ENCODE peak calls at places on chromosomes 16 and 17, in nine cellular contexts. Q is body of pancreas, J is K562, B is Peyer's patch, G is HCT116, T is prostate gland, Z is tibial nerve, F is heart right ventricle, P is upper lobe of right lung. W is an unnamed sample. For H3K4me1 and H3K27me3, the result is how much of the 10 kb centered on the place peaks cover.

GRCh38 chr16:49830873-49831272 is 25.0 kb downstream of the ZNF423 start:
- DNase-seq in T (no peak), G (no peak), Z (no peak), F (no peak), Q (no peak), P (no peak), J (no peak), B (no peak), W (no peak)

GRCh38 chr16:8721693-8722348 is 47.4 kb downstream of the ABAT start:
- DNase-seq in G (no peak), F (no peak), J (no peak), Z (no peak), B (no peak), Q (no peak), T (no peak), P (no peak), W (no peak)

GRCh38 chr16:50604065-50604418 is 55.8 kb downstream of the NKD1 start:
- DNase-seq in Z (no peak), P (no peak), Q (no peak), F (no peak), B (no peak), T (no peak), J (no peak), G (no peak), W (no peak)

GRCh38 chr16:17320009-17320408 is 150.8 kb downstream of the XYLT1 start:
- DNase-seq in Q (no peak), G (no peak), P (no peak), J (no peak), T (no peak), B (no peak), Z (no peak), F (no peak), W (no peak)

GRCh38 chr17:40360091-40360490 is 4.4 kb downstream of the GJD3 start:
- DNase-seq in G (no peak), T (no peak), P (no peak), Q (no peak), Z (no peak), J (no peak), F (no peak), B (no peak), W (no peak)

GRCh38 chr16:53053967-53054669 is 673 bp upstream of the CHD9 start:
- DNase-seq in T (peak), Z (no peak), F (peak), J (peak), Q (peak), G (no peak), P (peak), B (peak), W (no peak)

GRCh38 chr17:2376107-2376506 is 24.8 kb downstream of the MNT start:
- DNase-seq in B (no peak), Q (no peak), T (no peak), G (no peak), J (no peak), F (no peak), Z (no peak), P (no peak), W (no peak)

GRCh38 chr16:87407511-87408112 is 15.5 kb downstream of the MAP1LC3B start:
- DNase-seq in Z (no peak), B (peak), T (no peak), G (peak), F (peak), Q (peak), J (no peak), P (peak), W (no peak)

GRCh38 chr17:63537001-63537400 is 13.3 kb upstream of the DCAF7 start:
- DNase-seq in F (no peak), J (no peak), Z (no peak), G (no peak), B (no peak), T (no peak), P (peak), Q (no peak), W (no peak)

GRCh38 chr16:86466695-86467406 is 43.5 kb upstream of the FOXF1 start:
- DNase-seq in T (no peak), Q (no peak), B (no peak), F (no peak), P (no peak), Z (no peak), G (no peak), J (no peak), W (no peak)

GRCh38 chr16:81956213-81956948 is 54.9 kb downstream of the SDR42E1 start:
- DNase-seq in T (no peak), Q (no peak), G (no peak), B (no peak), J (no peak), F (no peak), P (peak), Z (no peak), W (no peak)

DNA sequence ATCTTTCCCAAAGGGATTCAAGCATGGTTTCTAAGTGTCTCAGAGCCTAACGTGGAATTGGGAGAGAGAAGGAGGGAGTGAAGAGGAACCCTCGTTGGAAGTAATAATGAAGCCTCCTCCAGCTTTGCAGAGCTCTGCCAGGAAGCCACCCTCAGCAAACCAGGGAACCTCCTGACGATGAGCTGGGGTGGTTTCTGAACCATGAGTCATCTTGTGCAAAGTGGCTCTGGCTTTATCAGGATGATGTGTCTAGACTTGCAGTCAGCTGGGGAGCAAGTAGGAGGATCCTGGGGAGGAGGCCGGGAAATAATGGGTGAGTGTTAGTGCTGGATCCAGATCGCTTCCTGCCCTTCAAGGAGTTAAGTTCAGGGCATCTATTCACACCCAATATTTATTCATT is 191.7 kb upstream of the RBFOX1 start:
- DNase-seq in Z (no peak), T (no peak), J (no peak), B (no peak), Q (no peak), G (no peak), F (no peak), P (no peak), W (no peak)
- H3K4me1 ChIP-seq in Z (under half), T (under half), J (under half), B (under half), Q (under half), G (under half), F (under half), P (under half), W (under half)

DNA sequence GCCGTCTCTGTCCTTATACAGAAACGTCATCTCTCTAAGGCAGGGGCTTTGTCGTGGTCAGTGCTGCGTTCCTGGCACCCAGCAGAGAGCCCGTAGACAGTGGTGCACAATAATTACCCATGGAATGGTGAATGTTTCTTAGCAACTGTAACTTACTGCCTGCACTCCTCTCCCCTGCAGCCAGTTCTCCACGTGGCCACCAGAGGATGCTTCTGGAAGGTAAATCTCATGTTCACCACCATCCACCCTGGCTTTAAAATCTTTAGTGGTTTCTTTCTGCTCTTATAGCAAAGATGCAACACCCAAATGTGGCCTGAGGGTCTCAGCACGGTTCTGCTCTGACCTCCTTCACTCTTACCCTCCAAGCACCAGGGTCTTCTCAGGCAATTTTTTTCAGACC is 150.8 kb downstream of the GRIN2A start:
- DNase-seq in Z (no peak), Q (no peak), F (no peak), T (no peak), G (no peak), B (no peak), J (no peak), P (no peak), W (peak)
- TF ChIP-seq CTCF in Z (no peak), Q (no peak), F (no peak), T (no peak), G (no peak), B (no peak), J (peak), P (no peak), W (no peak)

GRCh38 chr16:66376577-66377326 is 10.3 kb downstream of the CDH5 start:
- DNase-seq in T (no peak), G (no peak), Z (no peak), F (no peak), B (no peak), J (no peak), Q (no peak), P (no peak), W (no peak)

GRCh38 chr16:66378739-66379570 is 12.5 kb downstream of the CDH5 start:
- DNase-seq in F (no peak), G (no peak), T (no peak), Z (no peak), Q (no peak), B (no peak), P (no peak), J (no peak), W (no peak)

GRCh38 chr16:66375451-66375850 is 9.0 kb downstream of the CDH5 start:
- DNase-seq in J (no peak), P (no peak), G (no peak), Q (no peak), B (no peak), T (no peak), Z (no peak), F (no peak), W (no peak)

GRCh38 chr16:66376114-66376513 is 9.6 kb downstream of the CDH5 start:
- DNase-seq in B (no peak), P (no peak), J (no peak), G (no peak), Q (no peak), T (no peak), Z (no peak), F (no peak), W (no peak)

GRCh38 chr16:66377327-66377723 is 10.8 kb downstream of the CDH5 start:
- DNase-seq in F (no peak), B (no peak), J (no peak), P (no peak), Z (no peak), T (no peak), Q (no peak), G (no peak), W (no peak)
- H3K27me3 ChIP-seq in F (under half), B (under half), J (under half), P (under half), Z (under half), T (under half), Q (under half), G (under half), W (under half)

DNA sequence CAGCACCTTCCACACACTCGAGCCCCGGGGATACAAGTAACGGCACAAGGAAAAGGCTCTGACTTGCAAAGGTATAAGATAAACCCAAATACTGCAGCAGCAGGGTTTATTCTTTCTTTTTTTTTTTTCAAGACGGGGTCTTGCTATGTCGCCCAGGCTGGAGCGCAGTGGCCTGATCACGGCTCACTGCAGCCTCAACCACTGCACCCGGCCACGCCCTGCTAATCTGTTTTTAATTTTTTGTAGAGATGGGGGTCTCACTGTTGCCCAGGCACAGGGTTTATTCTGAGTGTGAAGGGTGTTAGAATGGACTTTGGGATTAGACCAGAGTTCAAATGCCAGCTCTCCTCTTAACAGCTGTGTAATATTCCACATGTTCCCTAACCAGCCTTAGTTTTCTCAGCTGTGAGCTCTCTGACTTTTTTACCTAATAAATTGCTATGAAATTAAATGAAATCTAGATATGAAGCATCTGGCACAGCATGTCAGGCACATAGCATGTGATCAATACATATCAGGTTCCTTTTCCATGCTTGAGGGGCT is 62.3 kb upstream of the ADCY9 start:
- DNase-seq in B (no peak), Z (no peak), Q (no peak), F (no peak), P (no peak), G (no peak), J (no peak), T (no peak), W (no peak)
- H3K4me1 ChIP-seq in B (under half), Z (under half), Q (under half), F (under half), P (under half), G (under half), J (under half), T (under half), W (under half)

GRCh38 chr17:50111687-50112655 is 16.8 kb downstream of the PDK2 start:
- DNase-seq in F (peak), G (no peak), Q (peak), P (no peak), Z (no peak), J (no peak), T (no peak), B (no peak), W (peak)
- TF ChIP-seq CTCF in F (no peak), G (no peak), Q (no peak), P (no peak), Z (peak), J (no peak), T (no peak), B (no peak), W (no peak)

GRCh38 chr17:76078859-76079576 is at the start of gene ZACN:
- DNase-seq in Z (no peak), J (no peak), F (no peak), G (no peak), P (peak), T (no peak), Q (no peak), B (no peak), W (no peak)
- H3K27me3 ChIP-seq in Z (under half), J (under half), F (half or more), G (under half), P (half or more), T (under half), Q (under half), B (under half), W (under half)

GRCh38 chr17:79930077-79930785 is 91.0 kb upstream of the CBX4 start:
- DNase-seq in P (no peak), F (no peak), Z (no peak), G (no peak), J (no peak), B (no peak), Q (no peak), T (no peak), W (no peak)
- H3K4me1 ChIP-seq in P (under half), F (under half), Z (half or more), G (under half), J (under half), B (under half), Q (under half), T (under half), W (half or more)

GRCh38 chr16:29961479-29962343 is at the start of gene TMEM219:
- DNase-seq in Z (peak), G (peak), B (peak), P (peak), T (peak), Q (peak), F (peak), J (peak), W (peak)
- TF ChIP-seq CTCF in Z (peak), G (no peak), B (peak), P (peak), T (peak), Q (peak), F (peak), J (peak), W (no peak)

GRCh38 chr17:36930501-36930900 is 6.8 kb upstream of the LHX1 start:
- DNase-seq in Q (no peak), F (no peak), T (no peak), Z (no peak), B (no peak), P (no peak), G (no peak), J (no peak), W (no peak)
- H3K27me3 ChIP-seq in Q (under half), F (half or more), T (half or more), Z (under half), B (under half), P (half or more), G (under half), J (under half), W (under half)

GRCh38 chr17:45305532-45306087 is 11.2 kb downstream of the MAP3K14 start:
- DNase-seq in Q (no peak), J (no peak), Z (no peak), G (no peak), F (no peak), P (no peak), B (no peak), T (no peak), W (no peak)
- H3K4me1 ChIP-seq in Q (half or more), J (under half), Z (half or more), G (under half), F (half or more), P (half or more), B (under half), T (under half), W (under half)